ENCODE peak calls at places on chromosome 22, in seven cellular contexts. Z is neural crest cell, A is lung, S is mucosa of descending colon, R is progenitor cell of endocrine pancreas, L is fibroblast of mammary gland, C is stomach. M is an unnamed sample.
A peak's percentile ranks its signal among the peaks of the same experiment; 100 is the strongest.

GRCh38 chr22:27409299-27409698 is 392.3 kb downstream of the MN1 start:
- DNase-seq in Z (no peak), A (no peak), S (no peak), R (no peak), L (peak; percentile 38), C (no peak), M (no peak)

GRCh38 chr22:29369460-29369859 is 18.9 kb downstream of the AP1B1 start:
- DNase-seq in Z (peak; percentile 47), A (peak; percentile 44), S (no peak), R (no peak), L (peak; percentile 82), C (no peak), M (peak; percentile 35)

GRCh38 chr22:48758905-48759875 is 1068.5 kb downstream of the BRD1 start:
- DNase-seq in Z (no peak), A (peak; percentile 22), S (no peak), R (peak; percentile 8), L (no peak), C (peak; percentile 9), M (no peak)

GRCh38 chr22:20803696-20804324 is 29.9 kb downstream of the SERPIND1 start:
- DNase-seq in Z (peak; percentile 36), A (no peak), S (no peak), R (peak; percentile 27), L (peak; percentile 41), C (peak; percentile 40), M (peak; percentile 26)

GRCh38 chr22:26461188-26461810 is 22.3 kb downstream of the HPS4 start:
- DNase-seq in Z (peak; percentile 80), A (peak; percentile 40), S (no peak), R (peak; percentile 62), L (peak; percentile 50), C (peak; percentile 71), M (peak; percentile 74)

GRCh38 chr22:44026630-44027511 is 2.8 kb downstream of the PARVB start:
- DNase-seq in Z (no peak), A (peak; percentile 75), S (peak; percentile 88), R (no peak), L (peak; percentile 42), C (peak; percentile 70), M (peak; percentile 24)

GRCh38 chr22:40560551-40560950 is 76.0 kb downstream of the MRTFA start:
- DNase-seq in Z (no peak), A (no peak), S (no peak), R (no peak), L (peak; percentile 66), C (no peak), M (peak; percentile 59)

GRCh38 chr22:45164217-45165123 is 745 bp downstream of the NUP50 start:
- DNase-seq in Z (peak; percentile 3), A (no peak), S (peak; percentile 71), R (peak; percentile 28), L (peak; percentile 16), C (peak; percentile 34), M (no peak)

GRCh38 chr22:26981520-26981919 is 324.1 kb downstream of the MIAT start:
- DNase-seq in Z (no peak), A (no peak), S (no peak), R (no peak), L (no peak), C (no peak), M (no peak)

GRCh38 chr22:28773461-28773867 is 969 bp downstream of the CCDC117 start:
- DNase-seq in Z (no peak), A (no peak), S (no peak), R (no peak), L (peak; percentile 72), C (no peak), M (no peak)

GRCh38 chr22:32971252-32971651 is 86.9 kb downstream of the SYN3 start:
- DNase-seq in Z (no peak), A (no peak), S (no peak), R (no peak), L (no peak), C (no peak), M (no peak)

GRCh38 chr22:40628354-40629042 is 8.0 kb downstream of the MRTFA start:
- DNase-seq in Z (no peak), A (no peak), S (no peak), R (no peak), L (peak; percentile 63), C (no peak), M (peak; percentile 61)

GRCh38 chr22:27850000-27850465 is 48.5 kb upstream of the MN1 start:
- DNase-seq in Z (no peak), A (peak; percentile 38), S (no peak), R (no peak), L (no peak), C (peak; percentile 70), M (no peak)

GRCh38 chr22:33337524-33337923 is 279.3 kb upstream of the SYN3 start:
- DNase-seq in Z (no peak), A (peak; percentile 53), S (peak; percentile 51), R (no peak), L (no peak), C (peak; percentile 76), M (no peak)

GRCh38 chr22:44309137-44309536 is 3.6 kb downstream of the SHISAL1 start:
- DNase-seq in Z (no peak), A (peak; percentile 42), S (peak; percentile 68), R (no peak), L (peak; percentile 95), C (no peak), M (peak; percentile 92)

GRCh38 chr22:41658869-41659268 is 29.8 kb downstream of the SNU13 start:
- DNase-seq in Z (no peak), A (no peak), S (no peak), R (no peak), L (no peak), C (no peak), M (no peak)

DNA sequence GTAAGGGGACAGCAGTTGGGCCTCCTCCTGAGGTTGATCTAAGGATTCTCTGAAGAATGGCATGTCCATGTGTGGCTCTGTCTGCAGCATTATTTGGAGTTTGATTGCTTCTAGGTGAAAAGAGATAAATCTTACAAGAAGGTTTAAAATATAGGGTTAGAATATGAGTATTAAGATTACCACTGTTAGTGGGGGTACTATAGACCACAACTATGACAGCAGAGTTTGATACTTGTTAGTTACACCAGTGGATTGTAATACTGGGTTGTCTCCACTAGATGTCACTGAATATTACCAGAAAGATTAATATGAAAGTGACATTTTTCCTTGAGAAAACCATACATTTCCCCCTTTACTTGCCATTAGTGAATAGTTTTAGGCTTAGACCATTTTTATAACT is 47.9 kb downstream of the ZNF280B start:
- DNase-seq in Z (no peak), A (no peak), S (no peak), R (no peak), L (peak; percentile 25), C (no peak), M (no peak)
- TF ChIP-seq CTCF in Z (peak; percentile 53), A (no peak), S (no peak), R (peak; percentile 44), L (peak; percentile 43), C (no peak), M (peak; percentile 8)

DNA sequence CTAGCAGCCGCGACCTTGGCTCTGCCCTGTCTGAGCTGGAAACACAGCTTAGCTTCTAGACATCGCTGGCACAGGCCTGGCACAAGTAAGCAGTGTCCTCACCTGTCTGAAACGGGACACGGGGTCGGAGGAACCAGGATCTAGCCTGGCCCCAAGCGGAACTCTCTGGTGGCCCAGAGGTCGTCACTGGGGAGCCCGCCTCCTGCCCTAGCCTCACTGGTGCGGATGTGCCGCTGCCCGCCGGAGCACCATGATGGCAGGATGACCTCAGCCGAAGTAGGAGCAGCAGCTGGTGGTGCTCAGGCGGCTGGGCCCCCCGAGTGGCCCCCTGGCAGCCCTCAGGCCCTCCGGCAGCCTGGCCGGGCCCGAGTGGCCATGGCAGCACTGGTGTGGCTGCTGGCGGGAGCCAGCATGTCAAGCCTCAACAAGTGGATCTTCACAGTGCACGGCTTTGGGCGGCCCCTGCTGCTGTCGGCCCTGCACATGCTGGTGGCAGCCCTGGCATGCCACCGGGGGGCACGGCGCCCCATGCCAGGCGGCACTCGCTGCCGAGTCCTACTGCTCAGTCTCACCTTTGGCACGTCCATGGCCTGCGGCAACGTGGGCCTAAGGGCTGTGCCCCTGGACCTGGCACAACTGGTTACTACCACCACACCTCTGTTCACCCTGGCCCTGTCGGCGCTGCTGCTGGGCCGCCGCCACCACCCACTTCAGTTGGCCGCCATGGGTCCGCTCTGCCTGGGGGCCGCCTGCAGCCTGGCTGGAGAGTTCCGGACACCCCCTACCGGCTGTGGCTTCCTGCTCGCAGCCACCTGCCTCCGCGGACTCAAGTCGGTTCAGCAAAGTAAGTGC is 871 bp downstream of the SLC35E4 start:
- DNase-seq in Z (no peak), A (no peak), S (peak; percentile 70), R (no peak), L (peak; percentile 11), C (peak; percentile 28), M (peak; percentile 55)
- TF ChIP-seq CTCF in Z (no peak), A (no peak), S (no peak), R (no peak), L (no peak), C (no peak), M (no peak)

DNA sequence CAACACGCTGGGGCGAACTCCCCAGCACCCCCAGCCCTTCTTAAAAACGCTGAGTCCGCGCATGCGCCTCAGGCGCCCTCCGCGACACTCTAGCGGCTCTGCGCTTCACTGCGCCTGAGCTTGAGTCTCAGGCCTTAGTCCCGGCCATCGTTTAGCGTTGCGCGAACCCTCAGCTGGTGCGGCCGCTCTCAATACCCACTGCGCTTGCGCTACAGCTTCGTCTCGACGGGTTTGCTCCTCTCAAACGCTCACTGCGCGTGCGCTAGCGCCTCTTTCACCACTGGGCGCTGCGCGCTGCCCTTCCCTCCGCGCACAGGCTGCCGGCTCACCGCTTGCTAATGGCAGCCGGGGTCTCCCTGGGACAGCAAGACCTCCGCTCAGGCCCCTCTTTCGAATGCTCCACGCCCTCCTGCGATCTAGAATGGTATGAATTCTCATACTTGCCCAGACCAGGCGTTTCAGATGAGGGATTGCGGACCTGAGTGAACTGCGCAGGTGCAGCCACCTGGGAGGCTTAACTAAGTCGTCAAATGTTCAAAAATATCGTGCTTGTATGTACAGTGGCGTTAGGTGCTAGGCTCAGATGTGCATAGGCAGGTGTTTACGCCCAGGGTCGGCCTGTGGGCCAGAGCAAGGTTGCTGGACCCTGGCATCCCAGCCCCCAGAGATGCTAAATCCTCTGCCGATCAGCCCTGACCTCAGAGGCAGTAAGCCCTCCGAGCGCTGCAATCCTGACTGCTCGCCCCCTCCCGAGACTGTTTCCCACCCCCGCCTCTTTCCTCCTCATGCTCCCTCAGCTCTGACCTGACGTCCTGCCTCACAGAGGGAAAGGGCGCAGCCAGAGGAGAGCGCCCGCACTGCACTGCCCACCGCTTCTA is at the start of gene SLC2A11:
- DNase-seq in Z (peak; percentile 95), A (peak; percentile 96), S (peak; percentile 98), R (peak; percentile 93), L (peak; percentile 96), C (peak; percentile 97), M (peak; percentile 94)
- TF ChIP-seq CTCF in Z (peak; percentile 33), A (peak; percentile 1), S (peak; percentile 21), R (no peak), L (peak; percentile 22), C (no peak), M (peak; percentile 4)

GRCh38 chr22:39241632-39242388 is 3.0 kb downstream of the PDGFB start:
- DNase-seq in Z (no peak), A (no peak), S (no peak), R (no peak), L (no peak), C (no peak), M (no peak)

GRCh38 chr22:39239561-39240423 is 5.0 kb downstream of the PDGFB start:
- DNase-seq in Z (no peak), A (peak; percentile 86), S (peak; percentile 90), R (no peak), L (no peak), C (peak; percentile 96), M (no peak)

GRCh38 chr22:39242389-39242808 is 2.4 kb downstream of the PDGFB start:
- DNase-seq in Z (no peak), A (no peak), S (no peak), R (no peak), L (no peak), C (no peak), M (no peak)

GRCh38 chr22:39242809-39243442 is 1.9 kb downstream of the PDGFB start:
- DNase-seq in Z (no peak), A (no peak), S (no peak), R (peak; percentile 54), L (no peak), C (peak; percentile 73), M (no peak)

GRCh38 chr22:39240841-39241631 is 3.7 kb downstream of the PDGFB start:
- DNase-seq in Z (no peak), A (no peak), S (peak; percentile 81), R (no peak), L (no peak), C (peak; percentile 71), M (no peak)
- TF ChIP-seq CTCF in Z (no peak), A (no peak), S (no peak), R (no peak), L (no peak), C (no peak), M (no peak)